ENCODE peak calls at places on chromosomes 2 and 18, in seven cellular contexts. O is stimulated activated CD8-positive, alpha-beta memory T cell treated with anti-CD3 and anti-CD28 coated beads, Interleukin-7, amount 100 ng/mL, for 4 hours; W is pons; Y is lower lobe of right lung; F is globus pallidus; Z is uterus; V is GM03348. X is an unnamed sample.

GRCh38 chr2:53622141-53622540 is 145.5 kb upstream of the CHAC2 start:
- DNase-seq in O (no peak), W (no peak), Y (no peak), F (no peak), Z (no peak), V (no peak), X (no peak)

GRCh38 chr2:216633616-216634316 is 546 bp downstream of the IGFBP2 start:
- DNase-seq in O (no peak), W (no peak), Y (no peak), F (no peak), Z (no peak), V (peak; percentile 52), X (no peak)

GRCh38 chr18:275486-275885 is 7.6 kb upstream of the THOC1 start:
- DNase-seq in O (no peak), W (peak; percentile 45), Y (peak; percentile 61), F (peak; percentile 27), Z (no peak), V (no peak), X (no peak)

GRCh38 chr2:118846667-118847446 is 591 bp downstream of the EN1 start:
- DNase-seq in O (no peak), W (no peak), Y (no peak), F (no peak), Z (no peak), V (peak; percentile 84), X (no peak)

GRCh38 chr2:118291481-118291880 is 203.2 kb downstream of the INSIG2 start:
- DNase-seq in O (no peak), W (no peak), Y (no peak), F (no peak), Z (no peak), V (peak; percentile 43), X (no peak)

GRCh38 chr18:41320090-41320489 is 634.9 kb upstream of the PIK3C3 start:
- DNase-seq in O (no peak), W (no peak), Y (no peak), F (no peak), Z (no peak), V (no peak), X (no peak)

GRCh38 chr2:209584915-209585314 is 161.1 kb downstream of the MAP2 start:
- DNase-seq in O (no peak), W (no peak), Y (no peak), F (no peak), Z (no peak), V (no peak), X (no peak)

GRCh38 chr2:204051476-204051875 is 114.9 kb downstream of the ICOS start:
- DNase-seq in O (no peak), W (no peak), Y (no peak), F (no peak), Z (no peak), V (no peak), X (no peak)

GRCh38 chr2:233247116-233247515 is 4.4 kb upstream of the ATG16L1 start:
- DNase-seq in O (no peak), W (no peak), Y (no peak), F (no peak), Z (no peak), V (no peak), X (no peak)

GRCh38 chr2:20642026-20642971 is 8.6 kb downstream of the HS1BP3 start:
- DNase-seq in O (peak; percentile 26), W (peak; percentile 72), Y (peak; percentile 81), F (peak; percentile 75), Z (peak; percentile 81), V (peak; percentile 93), X (peak; percentile 39)

GRCh38 chr18:57027190-57027708 is 119.6 kb upstream of the BOD1L2 start:
- DNase-seq in O (no peak), W (no peak), Y (no peak), F (no peak), Z (no peak), V (no peak), X (no peak)

GRCh38 chr2:134450114-134450513 is 196.2 kb downstream of the MGAT5 start:
- DNase-seq in O (no peak), W (no peak), Y (no peak), F (no peak), Z (no peak), V (no peak), X (no peak)

GRCh38 chr18:63237911-63238710 is 81.5 kb downstream of the BCL2 start:
- DNase-seq in O (no peak), W (peak; percentile 81), Y (no peak), F (peak; percentile 74), Z (peak; percentile 63), V (peak; percentile 86), X (no peak)

X was measured in AML-193.